ENCODE peak calls at places on chromosomes 3 and 15, in seven cellular contexts. S is CD8-positive, alpha-beta T cell; B is tibial nerve; T is AG10803; R is left ventricle myocardium inferior; W is lung; O is osteoblast. L is an unnamed sample.

GRCh38 chr3:169666501-169667379 is 3.2 kb upstream of the MECOM start:
- DNase-seq in S (no peak), T (no peak), B (no peak), R (no peak), W (no peak), O (peak; percentile 60), L (no peak)

GRCh38 chr3:66609660-66610547 is 109.1 kb upstream of the LRIG1 start:
- DNase-seq in S (no peak), R (no peak), T (peak; percentile 43), B (no peak), W (no peak), O (no peak), L (peak; percentile 44)

GRCh38 chr3:106068795-106069194 is 200.0 kb upstream of the CBLB start:
- DNase-seq in R (no peak), S (no peak), W (no peak), T (peak; percentile 55), B (no peak), O (peak; percentile 66), L (peak; percentile 30)

GRCh38 chr3:136817448-136817847 is 1.5 kb upstream of the SLC35G2 start:
- DNase-seq in O (no peak), R (no peak), W (no peak), S (no peak), B (no peak), T (peak; percentile 39), L (peak; percentile 51)

GRCh38 chr3:184806567-184807271 is 5.2 kb upstream of the VPS8 start:
- DNase-seq in B (no peak), W (no peak), T (no peak), R (no peak), S (no peak), O (no peak), L (no peak)

GRCh38 chr15:57527382-57528091 is 64.2 kb upstream of the MYZAP start:
- DNase-seq in R (no peak), B (peak; percentile 32), W (no peak), S (no peak), O (peak; percentile 88), T (peak; percentile 93), L (peak; percentile 91)

GRCh38 chr3:141375381-141376301 is 7.3 kb downstream of the ZBTB38 start:
- DNase-seq in B (no peak), O (no peak), W (no peak), R (no peak), T (no peak), S (no peak), L (no peak)

GRCh38 chr3:99108508-99108907 is 207.0 kb upstream of the DCBLD2 start:
- DNase-seq in B (no peak), S (no peak), R (no peak), T (peak; percentile 98), O (peak; percentile 21), W (no peak), L (peak; percentile 89)

GRCh38 chr15:39629376-39629775 is 48.5 kb downstream of the THBS1 start:
- DNase-seq in S (peak; percentile 54), T (no peak), W (no peak), B (no peak), O (no peak), R (no peak), L (no peak)

GRCh38 chr3:195580733-195581443 is 2.9 kb downstream of the APOD start:
- DNase-seq in O (peak; percentile 88), S (no peak), W (no peak), R (no peak), T (peak; percentile 72), B (no peak), L (peak; percentile 59)

GRCh38 chr3:55639886-55640765 is 153.0 kb upstream of the WNT5A start:
- DNase-seq in W (no peak), B (no peak), S (no peak), O (no peak), R (no peak), T (no peak), L (no peak)

GRCh38 chr3:17033516-17034168 is 148.9 kb downstream of the PLCL2 start:
- DNase-seq in T (peak; percentile 9), W (no peak), R (no peak), B (no peak), S (no peak), O (no peak), L (no peak)

GRCh38 chr15:91238664-91239428 is 138.8 kb downstream of the SV2B start:
- DNase-seq in O (no peak), W (no peak), S (no peak), T (no peak), B (no peak), R (no peak), L (no peak)
- H3K4me3 ChIP-seq in O (no peak overlapping the region), W (no peak overlapping the region), S (no peak overlapping the region), T (no peak overlapping the region), B (no peak overlapping the region), R (no peak overlapping the region), L (no peak overlapping the region)

DNA sequence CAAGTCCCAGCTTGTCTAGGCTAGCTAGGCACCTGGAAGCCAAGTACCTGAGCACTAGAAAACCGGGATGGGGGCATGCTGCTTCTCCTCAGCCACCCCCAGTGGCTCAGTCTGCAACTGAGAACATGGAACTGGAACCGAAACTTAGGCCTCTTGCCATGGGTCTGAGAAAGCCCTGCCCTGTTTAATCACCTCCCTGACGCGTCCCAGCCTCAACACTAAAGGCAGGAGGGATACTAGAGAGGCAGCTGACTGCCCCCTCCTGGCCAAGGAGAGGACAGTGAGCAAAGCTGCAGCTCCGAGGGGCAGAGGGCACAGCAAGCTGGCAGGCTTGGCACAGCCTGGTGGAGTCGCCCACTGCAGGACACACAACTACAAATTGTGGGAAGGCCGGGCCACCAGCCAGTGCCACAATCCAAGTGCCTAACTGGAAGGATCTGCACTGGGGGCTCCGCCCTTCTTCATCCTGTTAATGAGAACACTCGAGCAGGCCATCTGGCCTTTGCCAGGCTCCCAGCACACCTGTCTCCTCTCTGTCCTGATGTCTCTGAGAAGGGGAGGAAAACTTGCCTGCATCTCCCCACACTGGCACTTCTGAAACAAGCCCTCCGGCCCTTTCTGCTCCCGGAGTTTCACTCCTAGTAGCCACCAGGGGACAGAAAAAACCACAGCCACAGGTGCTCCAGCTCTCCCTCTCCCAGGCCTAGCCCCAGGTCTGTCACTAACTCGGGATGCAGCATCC is 53.7 kb downstream of the BDH1 start:
- DNase-seq in T (peak; percentile 68), B (no peak), S (no peak), R (no peak), O (peak; percentile 99), W (peak; percentile 75), L (no peak)
- TF ChIP-seq CTCF in T (peak; percentile 64), B (peak; percentile 44), S (no peak), R (peak; percentile 57), O (peak; percentile 81), W (no peak), L (peak; percentile 44)

GRCh38 chr3:37241880-37242279 is 67.5 kb upstream of the LRRFIP2 start:
- DNase-seq in S (no peak), T (no peak), O (no peak), B (no peak), R (no peak), W (no peak), L (no peak)
- H3K4me3 ChIP-seq in S (no peak overlapping the region), T (no peak overlapping the region), O (peak overlapping the region; percentile 86), B (no peak overlapping the region), R (peak overlapping the region; percentile 88), W (no peak overlapping the region), L (no peak overlapping the region)

DNA sequence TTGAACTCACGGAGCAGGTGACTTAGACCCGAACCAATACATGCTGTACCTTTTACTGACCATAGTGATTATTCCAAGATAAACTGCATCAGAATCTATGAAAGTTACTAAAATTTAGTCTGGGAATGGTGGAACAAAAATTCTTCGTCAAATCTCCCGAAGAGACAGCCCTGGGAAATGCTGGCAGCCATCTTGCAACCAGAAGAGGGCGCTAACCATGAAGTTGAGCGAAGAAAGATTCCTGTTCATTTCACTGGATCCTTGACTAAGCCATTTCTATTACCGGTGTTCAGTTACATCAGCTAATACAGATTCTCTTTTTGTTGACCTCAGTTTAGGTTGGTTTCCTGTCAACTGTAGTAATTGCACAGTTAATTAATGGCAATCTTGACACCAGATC is 199.6 kb downstream of the SLC9A9 start:
- DNase-seq in S (no peak), T (no peak), W (no peak), O (no peak), R (no peak), B (no peak), L (no peak)
- TF ChIP-seq CTCF in S (no peak), T (peak; percentile 25), W (no peak), O (peak; percentile 55), R (no peak), B (no peak), L (peak; percentile 12)

GRCh38 chr3:25782636-25782937 is 656 bp downstream of the NGLY1 start:
- DNase-seq in O (peak; percentile 89), R (no peak), B (no peak), T (no peak), S (no peak), W (no peak), L (no peak)

GRCh38 chr3:25781145-25781757 is 2.0 kb downstream of the NGLY1 start:
- DNase-seq in T (no peak), B (no peak), O (no peak), R (no peak), S (no peak), W (no peak), L (no peak)

GRCh38 chr3:25781758-25782594 is 1.3 kb downstream of the NGLY1 start:
- DNase-seq in B (no peak), T (no peak), R (no peak), S (no peak), W (no peak), O (no peak), L (no peak)

GRCh38 chr3:25782938-25783660 is at the start of gene NGLY1:
- DNase-seq in O (peak; percentile 97), S (peak; percentile 81), W (peak; percentile 81), T (peak; percentile 81), R (peak; percentile 86), B (peak; percentile 60), L (peak; percentile 81)

DNA sequence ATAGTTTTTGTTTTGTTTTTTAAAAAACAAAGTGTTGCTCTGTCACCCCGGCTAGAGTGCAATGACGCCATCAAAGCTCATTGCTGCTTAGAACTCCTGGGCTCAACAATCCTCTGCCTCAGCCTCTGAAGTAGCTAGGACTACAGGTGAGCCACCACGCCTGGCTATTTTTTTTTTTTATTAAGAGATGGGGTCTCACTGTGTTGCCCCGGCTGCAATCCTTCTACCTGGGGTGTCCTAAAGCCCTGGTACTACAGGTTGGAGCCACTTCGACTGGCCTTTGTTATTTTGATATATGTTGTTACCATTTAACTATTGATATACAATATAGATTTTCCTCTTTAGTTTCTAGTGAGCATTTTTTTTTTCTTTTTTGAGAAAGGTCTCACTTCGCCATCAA is 2.6 kb downstream of the NGLY1 start:
- DNase-seq in O (no peak), B (no peak), W (no peak), S (no peak), T (no peak), R (no peak), L (no peak)
- H3K4me3 ChIP-seq in O (no peak overlapping the region), B (no peak overlapping the region), W (no peak overlapping the region), S (no peak overlapping the region), T (no peak overlapping the region), R (no peak overlapping the region), L (no peak overlapping the region)

DNA sequence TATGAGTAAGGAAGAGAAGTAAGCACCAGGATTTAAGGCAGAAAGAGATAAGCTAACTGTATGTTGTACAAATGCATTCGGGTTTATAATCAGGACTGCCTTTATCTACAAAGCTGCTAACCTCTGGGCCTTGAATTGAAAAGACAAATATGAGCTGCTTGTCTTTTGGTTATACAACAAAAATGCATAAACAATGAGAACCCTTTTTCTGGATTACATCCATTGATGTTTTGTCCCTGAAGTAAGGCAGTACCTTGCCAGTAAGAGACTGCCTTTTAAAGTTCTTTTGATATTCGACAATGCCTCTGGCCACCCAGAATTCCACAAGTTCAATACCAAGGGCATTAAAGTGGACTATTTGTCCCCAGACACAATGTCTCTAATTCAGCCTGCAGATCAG is 280.7 kb downstream of the ZNF621 start:
- DNase-seq in O (no peak), S (no peak), W (no peak), B (no peak), R (no peak), T (no peak), L (no peak)
- TF ChIP-seq CTCF in O (no peak), S (no peak), W (no peak), B (no peak), R (no peak), T (no peak), L (no peak)

GRCh38 chr3:150023239-150023636 is 52.5 kb upstream of the PFN2 start:
- DNase-seq in O (no peak), B (no peak), W (no peak), S (no peak), T (no peak), R (no peak), L (no peak)
- H3K4me3 ChIP-seq in O (no peak overlapping the region), B (no peak overlapping the region), W (no peak overlapping the region), S (no peak overlapping the region), T (no peak overlapping the region), R (no peak overlapping the region), L (no peak overlapping the region)

L was measured in foreskin fibroblast.